ENCODE peak calls at places on chromosomes 2 and 18, in seven cellular contexts. K is ovary, G is kidney, Z is mesendoderm, E is uterus, P is neural progenitor cell, U is Peyer's patch. S is an unnamed sample.

GRCh38 chr2:7011376-7012083 is 94.3 kb downstream of the RNF144A start:
- DNase-seq in Z (no peak), K (no peak), E (no peak), U (no peak), P (no peak), G (no peak), S (no peak)

GRCh38 chr18:68148862-68149261 is 566.0 kb downstream of the TMX3 start:
- DNase-seq in E (no peak), U (no peak), K (no peak), Z (peak; percentile 61), G (no peak), P (peak; percentile 70), S (no peak)

GRCh38 chr2:218465987-218466633 is 47.2 kb downstream of the VIL1 start:
- DNase-seq in U (no peak), P (no peak), Z (peak; percentile 2), E (no peak), G (no peak), K (no peak), S (no peak)

GRCh38 chr2:96505231-96505889 is at the start of gene NEURL3:
- DNase-seq in P (no peak), U (peak; percentile 69), G (peak; percentile 69), Z (no peak), E (no peak), K (no peak), S (no peak)

GRCh38 chr18:3008546-3008945 is 4.4 kb downstream of the LPIN2 start:
- DNase-seq in E (no peak), P (no peak), Z (no peak), G (no peak), U (no peak), K (no peak), S (no peak)

GRCh38 chr2:20224191-20224715 is 677 bp downstream of the SDC1 start:
- DNase-seq in G (peak; percentile 78), P (peak; percentile 64), U (no peak), E (no peak), Z (no peak), K (no peak), S (no peak)

GRCh38 chr18:21064347-21064746 is 47.3 kb downstream of the ROCK1 start:
- DNase-seq in P (no peak), E (no peak), U (no peak), Z (peak; percentile 37), G (no peak), K (no peak), S (no peak)

GRCh38 chr18:76824136-76824676 is 1.8 kb downstream of the ZNF236 start:
- DNase-seq in K (no peak), G (no peak), P (no peak), Z (no peak), U (no peak), E (no peak), S (no peak)

GRCh38 chr2:219175928-219176817 is 552 bp downstream of the CNPPD1 start:
- DNase-seq in K (peak; percentile 61), Z (peak; percentile 70), G (peak; percentile 92), E (no peak), U (peak; percentile 73), P (peak; percentile 81), S (peak; percentile 72)

GRCh38 chr2:60819155-60819862 is 62.1 kb upstream of the REL start:
- DNase-seq in G (peak; percentile 78), Z (peak; percentile 20), E (no peak), K (no peak), P (no peak), U (no peak), S (no peak)

GRCh38 chr18:79384151-79384807 is 11.5 kb upstream of the NFATC1 start:
- DNase-seq in G (peak; percentile 61), Z (no peak), U (no peak), P (no peak), K (no peak), E (no peak), S (no peak)

DNA sequence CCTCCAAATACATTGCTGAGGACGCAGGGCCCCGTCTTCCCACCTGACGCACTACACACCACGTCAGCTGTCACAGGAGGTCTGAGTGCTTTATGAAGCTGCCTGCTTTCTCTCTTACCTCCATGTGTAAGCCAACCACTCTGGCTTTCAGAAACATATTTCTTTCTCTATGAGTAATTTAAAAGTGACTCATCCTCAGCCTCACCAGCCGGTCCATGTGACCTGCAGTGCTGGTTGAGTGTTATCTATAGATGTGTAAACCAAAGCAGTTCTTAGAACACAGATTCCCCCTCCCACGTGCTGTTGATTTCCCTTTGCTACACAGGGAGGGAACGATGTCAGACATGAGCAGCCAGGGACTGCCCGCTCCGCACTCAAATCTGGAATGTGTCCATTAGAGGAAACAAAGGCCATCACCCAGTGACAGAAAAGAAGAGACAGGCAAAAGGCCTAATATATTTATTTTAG is 157.8 kb downstream of the BCL2 start:
- DNase-seq in U (peak; percentile 67), G (no peak), Z (no peak), E (peak; percentile 75), K (peak; percentile 70), P (no peak), S (peak; percentile 61)
- H3K27ac ChIP-seq in U (peak overlapping the region; percentile 87), G (peak overlapping the region; percentile 48), Z (no peak overlapping the region), E (peak overlapping the region; percentile 93), K (peak overlapping the region; percentile 85), P (no peak overlapping the region), S (peak overlapping the region; percentile 46)

GRCh38 chr2:117944816-117945215 is 69.1 kb downstream of the CCDC93 start:
- DNase-seq in Z (no peak), P (no peak), U (no peak), G (no peak), K (no peak), E (no peak), S (no peak)

GRCh38 chr2:117942551-117942950 is 71.3 kb downstream of the CCDC93 start:
- DNase-seq in P (no peak), U (no peak), G (no peak), K (no peak), Z (no peak), E (no peak), S (no peak)

GRCh38 chr2:117941693-117942092 is 72.2 kb downstream of the CCDC93 start:
- DNase-seq in E (no peak), U (no peak), P (no peak), K (no peak), Z (no peak), G (no peak), S (no peak)

GRCh38 chr2:117945296-117945695 is 68.6 kb downstream of the CCDC93 start:
- DNase-seq in E (no peak), P (no peak), Z (no peak), K (no peak), U (no peak), G (no peak), S (no peak)

DNA sequence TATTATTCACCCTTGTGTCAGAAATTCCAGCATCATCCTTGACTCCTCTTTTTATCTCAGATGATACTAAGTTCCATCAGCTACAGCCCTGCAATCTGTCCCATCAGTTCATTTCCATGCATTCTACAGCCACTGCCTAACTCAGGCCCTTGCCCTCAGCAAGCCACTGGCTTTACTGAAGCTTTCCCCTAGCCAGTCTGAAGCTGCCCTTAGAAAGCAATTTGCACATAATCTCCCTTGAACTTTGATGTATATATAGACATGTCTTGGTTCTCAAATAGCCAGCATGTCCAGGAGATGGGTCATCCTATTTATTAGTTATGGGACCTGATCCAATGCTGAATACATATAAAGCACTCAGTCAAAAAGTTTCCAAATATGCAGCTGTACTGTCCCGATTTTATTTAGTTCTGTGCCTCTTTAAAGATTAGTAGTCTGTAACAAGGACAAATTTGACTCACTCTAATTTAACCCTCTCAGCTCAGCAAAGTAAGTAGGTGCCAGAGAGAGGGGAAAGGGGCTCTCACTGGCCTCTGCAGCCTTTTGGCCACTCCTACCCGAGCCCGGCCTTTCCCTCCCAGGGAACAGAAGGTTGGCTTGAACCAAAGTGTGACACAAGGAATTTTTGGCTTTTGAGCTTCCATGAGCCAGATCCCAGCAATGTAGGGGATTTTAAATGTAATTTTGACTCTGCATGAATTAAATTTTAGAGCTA is 70.8 kb downstream of the CCDC93 start:
- DNase-seq in Z (no peak), K (no peak), P (no peak), U (no peak), E (no peak), G (no peak), S (no peak)
- H3K36me3 ChIP-seq in Z (peaks cover 5% of the 10 kb centered on the region), K (no peaks in the 10 kb centered on the region), P (no peaks in the 10 kb centered on the region), U (no peaks in the 10 kb centered on the region), E (no peaks in the 10 kb centered on the region), G (peaks cover 74% of the 10 kb centered on the region), S (peaks cover 100% of the 10 kb centered on the region)

GRCh38 chr2:11387831-11388230 is 43.4 kb upstream of the ROCK2 start:
- DNase-seq in K (no peak), U (no peak), G (no peak), E (no peak), Z (no peak), P (no peak), S (no peak)
- H3K27ac ChIP-seq in K (no peak overlapping the region), U (peak overlapping the region; percentile 35), G (no peak overlapping the region), E (no peak overlapping the region), Z (no peak overlapping the region), P (no peak overlapping the region), S (peak overlapping the region; percentile 15)

GRCh38 chr2:236815746-236816145 is 246.1 kb downstream of the ACKR3 start:
- DNase-seq in K (no peak), U (no peak), E (no peak), Z (no peak), P (no peak), G (no peak), S (no peak)

GRCh38 chr2:236819275-236820002 is 249.8 kb downstream of the ACKR3 start:
- DNase-seq in G (no peak), E (no peak), U (no peak), P (no peak), K (no peak), Z (no peak), S (no peak)

GRCh38 chr2:236816197-236817170 is 246.9 kb downstream of the ACKR3 start:
- DNase-seq in Z (no peak), U (no peak), G (no peak), K (no peak), P (no peak), E (no peak), S (no peak)

GRCh38 chr2:236820763-236821344 is 251.2 kb downstream of the ACKR3 start:
- DNase-seq in G (no peak), K (no peak), Z (no peak), U (no peak), P (no peak), E (no peak), S (no peak)

DNA sequence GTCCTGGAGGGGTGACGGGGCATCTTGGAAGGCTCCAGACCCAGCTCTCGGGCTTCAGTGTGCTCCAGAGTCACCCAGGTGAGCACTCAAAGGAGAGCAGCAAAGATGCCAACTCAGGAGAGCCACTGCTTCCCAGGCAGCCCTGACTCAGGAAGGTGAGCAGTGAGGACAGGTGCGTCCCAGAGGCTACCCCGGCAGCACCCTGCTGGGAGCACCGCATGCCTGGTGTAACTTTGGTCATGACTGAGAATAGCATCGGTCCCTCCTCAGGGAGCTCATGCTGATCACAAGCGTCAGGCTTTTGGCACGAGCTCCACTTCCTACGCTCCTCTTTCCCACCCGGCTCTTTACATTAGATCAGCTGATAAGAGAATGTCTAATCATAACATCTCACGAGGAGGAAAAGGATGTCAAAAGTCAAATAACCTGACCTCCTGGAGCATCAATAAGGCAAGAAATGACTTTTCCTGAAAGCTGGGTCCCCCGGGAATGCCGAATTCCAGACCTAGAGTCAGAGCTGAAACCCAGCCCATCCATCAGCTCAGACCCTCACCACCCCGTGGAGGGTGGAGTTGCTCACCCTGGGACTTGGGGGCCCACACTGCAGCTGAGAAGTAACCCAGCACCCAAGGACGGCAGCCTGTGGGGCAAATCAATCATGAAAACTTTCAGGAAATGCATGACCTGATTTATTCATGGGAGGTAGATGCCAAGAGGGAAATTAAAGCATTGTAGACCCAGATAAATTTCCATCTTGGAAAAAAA is 248.8 kb downstream of the ACKR3 start:
- DNase-seq in K (no peak), P (no peak), G (no peak), E (no peak), U (no peak), Z (no peak), S (no peak)
- H3K36me3 ChIP-seq in K (no peaks in the 10 kb centered on the region), P (no peaks in the 10 kb centered on the region), G (no peaks in the 10 kb centered on the region), E (no peaks in the 10 kb centered on the region), U (no peaks in the 10 kb centered on the region), Z (no peaks in the 10 kb centered on the region), S (no peaks in the 10 kb centered on the region)